ENCODE peak calls at places on chromosomes 6 and 20, in five cellular contexts. O, H, Q, B and N are unnamed samples.

GRCh38 chr20:56259948-56260347 is 11.4 kb downstream of the MC3R start:
- DNase-seq in H (no peak), Q (no peak), B (no peak), O (no peak), N (no peak)

GRCh38 chr20:44428174-44429016 is 47.3 kb upstream of the TTPAL start:
- DNase-seq in H (no peak), B (no peak), Q (no peak), O (no peak), N (no peak)

GRCh38 chr6:52016918-52017748 is 70.3 kb downstream of the PKHD1 start:
- DNase-seq in O (no peak), Q (no peak), B (no peak), H (no peak), N (no peak)

GRCh38 chr20:46347831-46348230 is 39.5 kb upstream of the CDH22 start:
- DNase-seq in O (no peak), H (no peak), B (no peak), Q (no peak), N (no peak)

GRCh38 chr20:57514273-57514751 is 10.6 kb downstream of the CTCFL start:
- DNase-seq in H (no peak), Q (peak; percentile 94), O (peak; percentile 52), B (peak; percentile 82), N (peak; percentile 81)

GRCh38 chr6:15483060-15483459 is 179.8 kb downstream of the DTNBP1 start:
- DNase-seq in O (no peak), Q (no peak), H (no peak), B (no peak), N (no peak)

GRCh38 chr6:140436023-140436811 is 1061.8 kb upstream of the CITED2 start:
- DNase-seq in H (no peak), Q (no peak), O (no peak), B (no peak), N (no peak)

GRCh38 chr6:33692078-33692759 is 19.3 kb downstream of the UQCC2 start:
- DNase-seq in O (no peak), H (no peak), Q (no peak), B (no peak), N (no peak)

GRCh38 chr6:79946773-79947190 is 571 bp downstream of the ELOVL4 start:
- DNase-seq in H (no peak), O (no peak), Q (no peak), B (peak; percentile 9), N (no peak)

GRCh38 chr6:42352856-42353564 is 98.7 kb downstream of the TRERF1 start:
- DNase-seq in B (no peak), Q (no peak), H (no peak), O (no peak), N (no peak)

GRCh38 chr20:55160022-55160421 is 684.6 kb downstream of the DOK5 start:
- DNase-seq in O (no peak), B (no peak), H (no peak), Q (no peak), N (no peak)

GRCh38 chr6:153001767-153002612 is 519 bp downstream of the MTRF1L start:
- DNase-seq in H (no peak), B (no peak), O (no peak), Q (no peak), N (no peak)

GRCh38 chr6:100258752-100259151 is 206.0 kb downstream of the SIM1 start:
- DNase-seq in B (no peak), H (no peak), Q (no peak), O (no peak), N (no peak)

GRCh38 chr6:76264466-76264865 is 192.0 kb upstream of the IMPG1 start:
- DNase-seq in Q (no peak), O (no peak), B (no peak), H (no peak), N (no peak)

DNA sequence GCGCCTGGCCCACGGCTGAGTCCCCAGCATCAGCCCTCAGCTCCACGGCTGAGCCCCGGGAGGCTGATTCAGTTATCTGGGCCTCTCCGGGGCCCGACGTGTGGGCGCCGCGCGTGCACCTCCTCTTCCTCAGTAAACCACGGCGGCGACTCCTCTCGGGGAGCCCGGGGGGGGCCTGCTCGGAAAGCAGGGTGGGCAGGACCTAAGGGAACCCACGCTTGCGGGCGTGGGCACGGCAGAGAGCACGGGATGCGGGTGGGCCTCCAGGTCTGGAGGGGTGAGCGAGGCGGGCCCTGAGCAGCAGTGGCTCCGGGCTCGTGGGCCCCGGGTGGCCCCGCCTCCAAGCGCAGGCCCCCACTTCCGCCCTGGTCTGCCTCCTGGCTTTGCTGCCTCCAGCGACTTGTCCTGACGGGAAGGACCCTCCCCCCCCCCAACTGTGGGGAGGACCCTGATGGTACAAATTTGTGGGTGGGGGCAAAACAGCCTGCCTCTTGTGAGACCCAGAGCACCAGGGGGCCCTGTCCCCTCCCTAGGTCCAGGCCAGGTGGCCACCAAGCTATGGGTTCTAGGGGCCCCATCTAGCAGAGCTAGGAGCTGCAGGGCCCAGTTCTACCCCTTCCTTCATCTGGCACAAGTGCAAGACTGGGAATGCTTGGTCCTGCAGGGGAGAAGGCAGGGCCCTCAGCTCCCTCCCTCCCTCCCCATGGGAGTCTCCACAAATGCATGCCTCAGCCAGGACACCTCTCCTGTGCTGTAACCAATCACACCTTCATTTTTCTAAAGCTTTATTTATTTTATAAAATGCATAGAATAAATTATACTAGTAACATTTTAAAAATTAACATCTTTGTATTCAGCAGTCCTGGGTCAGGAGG is 16.9 kb downstream of the UCKL1 start:
- DNase-seq in B (no peak), Q (no peak), O (no peak), H (peak; percentile 9), N (no peak)
- H3K36me3 ChIP-seq in B (no peaks in the 10 kb centered on the region), Q (peaks cover 81% of the 10 kb centered on the region), O (peaks cover 12% of the 10 kb centered on the region), H (peaks cover 17% of the 10 kb centered on the region), N (peaks cover 66% of the 10 kb centered on the region)

GRCh38 chr20:37520417-37520751 is 666 bp upstream of the NNAT start:
- DNase-seq in B (no peak), Q (no peak), O (no peak), H (no peak), N (no peak)
- H3K4me3 ChIP-seq in B (no peak overlapping the region), Q (no peak overlapping the region), O (no peak overlapping the region), H (no peak overlapping the region), N (no peak overlapping the region)

GRCh38 chr6:149529650-149530049 is 16.2 kb downstream of the PPIL4 start:
- DNase-seq in B (no peak), Q (no peak), H (no peak), O (no peak), N (no peak)

DNA sequence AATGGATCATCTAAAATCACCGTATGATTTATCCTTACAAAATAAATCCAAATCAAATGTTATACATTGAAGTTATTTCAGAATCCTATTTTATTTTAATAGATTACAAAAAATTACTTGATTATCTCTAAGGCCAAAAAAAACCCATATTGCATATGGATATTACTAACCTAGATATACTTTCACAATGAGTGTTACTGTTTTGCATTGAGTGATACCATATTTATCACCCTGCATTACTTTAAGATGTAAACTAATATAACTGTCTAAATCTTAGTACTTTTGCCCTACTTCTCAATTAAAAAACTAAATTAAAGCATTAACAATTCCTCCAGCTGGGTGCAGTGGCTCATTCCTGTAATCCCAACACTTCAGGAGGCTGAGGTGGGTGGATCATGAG is 11.1 kb downstream of the PPIL4 start:
- DNase-seq in Q (no peak), B (no peak), H (no peak), O (no peak), N (no peak)
- H3K36me3 ChIP-seq in Q (peaks cover 98% of the 10 kb centered on the region), B (no peaks in the 10 kb centered on the region), H (peaks cover 47% of the 10 kb centered on the region), O (peaks cover 19% of the 10 kb centered on the region), N (peaks cover 99% of the 10 kb centered on the region)

GRCh38 chr6:144214622-144215401 is 64.5 kb downstream of the STX11 start:
- DNase-seq in B (no peak), O (no peak), Q (no peak), H (no peak), N (no peak)
- H3K4me3 ChIP-seq in B (no peak overlapping the region), O (peak overlapping the region; percentile 65), Q (peak overlapping the region; percentile 75), H (peak overlapping the region; percentile 89), N (peak overlapping the region; percentile 65)

GRCh38 chr6:402901-403658 is 11.5 kb downstream of the IRF4 start:
- DNase-seq in B (no peak), Q (no peak), H (no peak), O (no peak), N (no peak)
- H3K36me3 ChIP-seq in B (no peaks in the 10 kb centered on the region), Q (no peaks in the 10 kb centered on the region), H (no peaks in the 10 kb centered on the region), O (no peaks in the 10 kb centered on the region), N (no peaks in the 10 kb centered on the region)

DNA sequence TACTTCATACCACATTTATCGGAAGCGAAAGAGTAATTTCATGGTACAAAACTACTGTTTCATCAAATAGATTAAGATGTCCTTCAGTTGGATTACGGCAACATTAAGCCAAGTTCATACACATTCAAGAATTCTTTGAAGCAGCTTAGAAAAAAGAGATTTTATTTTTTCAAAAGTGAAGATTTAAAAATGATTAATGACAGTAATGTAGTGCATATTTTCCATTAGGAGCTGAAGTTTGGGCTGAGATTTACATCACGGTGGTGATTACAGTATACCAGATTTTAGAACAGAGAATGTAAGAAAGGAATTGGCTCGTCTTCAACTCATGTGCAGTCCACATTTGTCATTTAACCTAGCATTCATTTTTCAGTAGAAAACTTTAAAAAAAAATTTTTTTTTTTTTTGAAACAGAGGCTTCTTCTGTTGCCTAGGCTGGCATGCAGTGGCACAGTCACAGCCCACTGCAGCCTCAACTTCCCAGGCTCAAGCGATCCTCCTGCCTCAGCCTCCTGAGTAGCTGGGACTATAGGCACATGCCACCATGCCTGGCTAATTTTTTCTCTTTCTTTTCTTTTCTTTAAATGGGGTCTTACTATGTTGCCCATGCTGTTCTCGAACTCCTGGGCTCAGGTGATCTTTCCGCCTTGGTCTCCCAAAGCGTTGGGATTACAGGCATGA is 1.9 kb downstream of the SYNJ2 start:
- DNase-seq in Q (no peak), O (no peak), B (no peak), H (no peak), N (peak; percentile 2)
- H3K4me3 ChIP-seq in Q (peak overlapping the region; percentile 96), O (no peak overlapping the region), B (no peak overlapping the region), H (peak overlapping the region; percentile 90), N (peak overlapping the region; percentile 86)

GRCh38 chr20:51628533-51629398 is 86.2 kb upstream of the NFATC2 start:
- DNase-seq in Q (no peak), B (no peak), H (no peak), O (no peak), N (no peak)

GRCh38 chr20:51633430-51633829 is 90.9 kb upstream of the NFATC2 start:
- DNase-seq in Q (no peak), O (no peak), B (no peak), H (no peak), N (no peak)

GRCh38 chr20:51631011-51631950 is 88.8 kb upstream of the NFATC2 start:
- DNase-seq in Q (peak; percentile 93), H (no peak), B (peak; percentile 71), O (peak; percentile 55), N (peak; percentile 85)

GRCh38 chr20:51631953-51632352 is 89.4 kb upstream of the NFATC2 start:
- DNase-seq in B (no peak), H (no peak), Q (no peak), O (no peak), N (no peak)

GRCh38 chr20:51629399-51630058 is 87.0 kb upstream of the NFATC2 start:
- DNase-seq in H (no peak), B (no peak), O (no peak), Q (no peak), N (no peak)
- H3K36me3 ChIP-seq in H (no peaks in the 10 kb centered on the region), B (no peaks in the 10 kb centered on the region), O (no peaks in the 10 kb centered on the region), Q (peaks cover 8% of the 10 kb centered on the region), N (peaks cover 8% of the 10 kb centered on the region)